ENCODE peak calls at places on chromosome 9, in ten cellular contexts. One of them, this sample, is unnamed.

GRCh38 chr9:127051881-127052595 is 70.4 kb downstream of the ANGPTL2 start:
- DNase-seq in keratinocyte: no peak
- DNase-seq in H9: no peak
- DNase-seq in GM12878: no peak
- DNase-seq in PC-9: no peak
- DNase-seq in fibroblast of lung: no peak
- DNase-seq in PC-3: no peak
- DNase-seq in MM.1S: no peak
- DNase-seq in A549: no peak
- DNase-seq in hepatocyte: no peak
- DNase-seq in this sample: no peak

GRCh38 chr9:36023260-36024048 is 13.3 kb upstream of the RECK start:
- DNase-seq in fibroblast of lung: peak; percentile 81
- DNase-seq in H9: peak; percentile 79
- DNase-seq in PC-3: peak; percentile 75
- DNase-seq in GM12878: peak; percentile 15
- DNase-seq in keratinocyte: no peak
- DNase-seq in hepatocyte: peak; percentile 82
- DNase-seq in PC-9: peak; percentile 56
- DNase-seq in A549: peak; percentile 60
- DNase-seq in MM.1S: peak; percentile 78
- DNase-seq in this sample: peak; percentile 87

GRCh38 chr9:69339620-69340019 is 14.6 kb downstream of the ENTREP1 start:
- DNase-seq in MM.1S: no peak
- DNase-seq in PC-9: no peak
- DNase-seq in fibroblast of lung: no peak
- DNase-seq in hepatocyte: no peak
- DNase-seq in PC-3: no peak
- DNase-seq in GM12878: no peak
- DNase-seq in H9: no peak
- DNase-seq in keratinocyte: no peak
- DNase-seq in A549: no peak
- DNase-seq in this sample: peak; percentile 17

GRCh38 chr9:36517131-36517530 is 55.6 kb upstream of the MELK start:
- DNase-seq in PC-9: no peak
- DNase-seq in A549: no peak
- DNase-seq in MM.1S: no peak
- DNase-seq in GM12878: no peak
- DNase-seq in keratinocyte: no peak
- DNase-seq in fibroblast of lung: no peak
- DNase-seq in hepatocyte: no peak
- DNase-seq in PC-3: no peak
- DNase-seq in H9: no peak
- DNase-seq in this sample: no peak

GRCh38 chr9:19057033-19057432 is 7.8 kb downstream of the RRAGA start:
- DNase-seq in MM.1S: no peak
- DNase-seq in H9: no peak
- DNase-seq in hepatocyte: no peak
- DNase-seq in A549: no peak
- DNase-seq in GM12878: no peak
- DNase-seq in PC-9: no peak
- DNase-seq in keratinocyte: no peak
- DNase-seq in fibroblast of lung: no peak
- DNase-seq in PC-3: no peak
- DNase-seq in this sample: no peak

GRCh38 chr9:37897665-37898064 is 6.3 kb downstream of the SLC25A51 start:
- DNase-seq in PC-3: no peak
- DNase-seq in PC-9: no peak
- DNase-seq in hepatocyte: no peak
- DNase-seq in keratinocyte: no peak
- DNase-seq in fibroblast of lung: no peak
- DNase-seq in H9: no peak
- DNase-seq in MM.1S: no peak
- DNase-seq in GM12878: no peak
- DNase-seq in A549: no peak
- DNase-seq in this sample: no peak

GRCh38 chr9:112569186-112569585 is 82.6 kb downstream of the KIAA1958 start:
- DNase-seq in keratinocyte: no peak
- DNase-seq in H9: no peak
- DNase-seq in PC-9: no peak
- DNase-seq in PC-3: no peak
- DNase-seq in GM12878: no peak
- DNase-seq in hepatocyte: no peak
- DNase-seq in fibroblast of lung: peak; percentile 84
- DNase-seq in A549: no peak
- DNase-seq in MM.1S: no peak
- DNase-seq in this sample: no peak

GRCh38 chr9:105698348-105698747 is 4.0 kb downstream of the TMEM38B start:
- DNase-seq in MM.1S: no peak
- DNase-seq in hepatocyte: no peak
- DNase-seq in PC-9: no peak
- DNase-seq in H9: no peak
- DNase-seq in keratinocyte: no peak
- DNase-seq in GM12878: no peak
- DNase-seq in A549: no peak
- DNase-seq in PC-3: no peak
- DNase-seq in fibroblast of lung: no peak
- DNase-seq in this sample: no peak

GRCh38 chr9:76176176-76176575 is 218.1 kb downstream of the RFK start:
- DNase-seq in PC-3: no peak
- DNase-seq in A549: no peak
- DNase-seq in fibroblast of lung: no peak
- DNase-seq in H9: no peak
- DNase-seq in keratinocyte: no peak
- DNase-seq in hepatocyte: no peak
- DNase-seq in MM.1S: no peak
- DNase-seq in PC-9: no peak
- DNase-seq in GM12878: no peak
- DNase-seq in this sample: no peak

GRCh38 chr9:76181781-76182180 is 212.4 kb downstream of the RFK start:
- DNase-seq in hepatocyte: no peak
- DNase-seq in fibroblast of lung: no peak
- DNase-seq in PC-3: no peak
- DNase-seq in H9: no peak
- DNase-seq in keratinocyte: no peak
- DNase-seq in GM12878: no peak
- DNase-seq in A549: no peak
- DNase-seq in MM.1S: no peak
- DNase-seq in PC-9: no peak
- DNase-seq in this sample: no peak

GRCh38 chr9:76177924-76178323 is 216.3 kb downstream of the RFK start:
- DNase-seq in H9: no peak
- DNase-seq in hepatocyte: no peak
- DNase-seq in fibroblast of lung: no peak
- DNase-seq in PC-9: no peak
- DNase-seq in GM12878: no peak
- DNase-seq in keratinocyte: no peak
- DNase-seq in MM.1S: no peak
- DNase-seq in A549: no peak
- DNase-seq in PC-3: no peak
- DNase-seq in this sample: no peak

GRCh38 chr9:76181020-76181641 is 213.1 kb downstream of the RFK start:
- DNase-seq in hepatocyte: peak; percentile 34
- DNase-seq in MM.1S: peak; percentile 39
- DNase-seq in fibroblast of lung: peak; percentile 21
- DNase-seq in PC-3: peak; percentile 1
- DNase-seq in H9: no peak
- DNase-seq in A549: peak; percentile 12
- DNase-seq in keratinocyte: peak; percentile 72
- DNase-seq in GM12878: no peak
- DNase-seq in PC-9: peak; percentile 62
- DNase-seq in this sample: no peak

DNA sequence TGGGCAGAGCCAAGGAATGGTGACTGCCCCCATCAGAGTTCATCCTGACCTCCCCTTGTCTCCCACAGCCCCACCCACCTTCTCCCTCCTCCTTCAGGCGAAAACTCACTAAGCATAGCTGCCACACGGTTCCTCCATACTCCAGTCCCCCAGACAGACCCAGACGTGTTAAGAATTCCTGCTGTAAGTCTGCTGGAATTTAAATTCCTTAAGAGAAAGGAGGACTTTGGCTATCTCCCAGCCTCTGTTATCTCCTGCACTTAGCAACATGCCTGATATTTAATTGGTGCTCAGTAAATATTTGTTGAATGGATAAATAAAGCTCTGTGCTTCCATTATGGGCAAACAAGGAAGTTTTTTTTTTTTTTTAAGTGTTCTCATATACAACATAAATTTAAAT is 213.7 kb downstream of the RFK start:
- DNase-seq in MM.1S: no peak
- DNase-seq in H9: no peak
- DNase-seq in hepatocyte: peak; percentile 56
- DNase-seq in PC-3: no peak
- DNase-seq in keratinocyte: peak; percentile 23
- DNase-seq in A549: no peak
- DNase-seq in fibroblast of lung: no peak
- DNase-seq in PC-9: peak; percentile 57
- DNase-seq in GM12878: no peak
- DNase-seq in this sample: peak; percentile 14
- TF ChIP-seq CTCF in MM.1S: no peak
- TF ChIP-seq CTCF in H9: no peak
- TF ChIP-seq CTCF in hepatocyte: no peak
- TF ChIP-seq CTCF in PC-3: no peak
- TF ChIP-seq CTCF in keratinocyte: peak; percentile 2
- TF ChIP-seq CTCF in A549: no peak
- TF ChIP-seq CTCF in fibroblast of lung: no peak
- TF ChIP-seq CTCF in PC-9: no peak
- TF ChIP-seq CTCF in GM12878: no peak
- TF ChIP-seq CTCF in this sample: no peak

DNA sequence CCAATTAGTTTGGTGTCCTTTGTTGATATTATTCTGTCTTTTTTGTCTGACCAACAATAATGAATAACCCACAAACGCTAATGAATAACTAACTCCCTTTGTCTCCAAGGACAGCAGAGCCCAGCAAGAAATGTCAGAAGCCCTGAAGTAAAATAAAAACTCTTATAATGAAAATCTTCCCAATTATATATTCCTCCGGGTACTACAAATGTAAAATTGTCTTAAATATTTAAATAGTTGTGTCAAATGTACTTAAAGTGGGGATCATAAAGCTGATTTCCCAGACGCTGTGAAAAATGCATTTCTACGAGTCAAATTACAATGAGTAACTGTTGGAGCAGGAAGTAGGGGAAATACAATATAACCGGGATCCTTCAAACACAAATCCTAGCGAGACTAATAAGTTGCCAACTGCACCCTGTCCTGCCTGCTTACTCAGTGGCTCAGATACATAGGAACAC is 22.3 kb downstream of the GLIS3 start:
- DNase-seq in A549: peak; percentile 50
- DNase-seq in PC-9: no peak
- DNase-seq in hepatocyte: no peak
- DNase-seq in keratinocyte: no peak
- DNase-seq in PC-3: no peak
- DNase-seq in H9: no peak
- DNase-seq in fibroblast of lung: no peak
- DNase-seq in MM.1S: no peak
- DNase-seq in GM12878: no peak
- DNase-seq in this sample: peak; percentile 18
- H3K4me2 ChIP-seq in A549: peak overlapping the region; percentile 69
- H3K4me2 ChIP-seq in PC-9: no peak overlapping the region
- H3K4me2 ChIP-seq in hepatocyte: peak overlapping the region; percentile 54
- H3K4me2 ChIP-seq in keratinocyte: no peak overlapping the region
- H3K4me2 ChIP-seq in PC-3: no peak overlapping the region
- H3K4me2 ChIP-seq in H9: no peak overlapping the region
- H3K4me2 ChIP-seq in fibroblast of lung: no peak overlapping the region
- H3K4me2 ChIP-seq in MM.1S: no peak overlapping the region
- H3K4me2 ChIP-seq in GM12878: no peak overlapping the region
- H3K4me2 ChIP-seq in this sample: no peak overlapping the region

GRCh38 chr9:106886111-106887046 is 23.4 kb downstream of the ZNF462 start:
- DNase-seq in MM.1S: no peak
- DNase-seq in hepatocyte: no peak
- DNase-seq in GM12878: no peak
- DNase-seq in PC-9: no peak
- DNase-seq in A549: no peak
- DNase-seq in PC-3: no peak
- DNase-seq in fibroblast of lung: no peak
- DNase-seq in H9: no peak
- DNase-seq in keratinocyte: peak; percentile 76
- DNase-seq in this sample: no peak

GRCh38 chr9:106885451-106885850 is 22.5 kb downstream of the ZNF462 start:
- DNase-seq in H9: no peak
- DNase-seq in PC-9: no peak
- DNase-seq in PC-3: peak; percentile 70
- DNase-seq in A549: peak; percentile 29
- DNase-seq in fibroblast of lung: peak; percentile 85
- DNase-seq in hepatocyte: peak; percentile 31
- DNase-seq in keratinocyte: peak; percentile 87
- DNase-seq in MM.1S: no peak
- DNase-seq in GM12878: no peak
- DNase-seq in this sample: no peak

GRCh38 chr9:106880863-106881262 is 17.9 kb downstream of the ZNF462 start:
- DNase-seq in PC-9: no peak
- DNase-seq in hepatocyte: no peak
- DNase-seq in MM.1S: no peak
- DNase-seq in PC-3: peak; percentile 41
- DNase-seq in fibroblast of lung: peak; percentile 86
- DNase-seq in A549: no peak
- DNase-seq in keratinocyte: no peak
- DNase-seq in H9: no peak
- DNase-seq in GM12878: no peak
- DNase-seq in this sample: no peak

GRCh38 chr9:106883030-106883429 is 20.1 kb downstream of the ZNF462 start:
- DNase-seq in PC-9: no peak
- DNase-seq in MM.1S: no peak
- DNase-seq in GM12878: no peak
- DNase-seq in keratinocyte: no peak
- DNase-seq in H9: no peak
- DNase-seq in hepatocyte: no peak
- DNase-seq in A549: no peak
- DNase-seq in PC-3: no peak
- DNase-seq in fibroblast of lung: no peak
- DNase-seq in this sample: no peak

DNA sequence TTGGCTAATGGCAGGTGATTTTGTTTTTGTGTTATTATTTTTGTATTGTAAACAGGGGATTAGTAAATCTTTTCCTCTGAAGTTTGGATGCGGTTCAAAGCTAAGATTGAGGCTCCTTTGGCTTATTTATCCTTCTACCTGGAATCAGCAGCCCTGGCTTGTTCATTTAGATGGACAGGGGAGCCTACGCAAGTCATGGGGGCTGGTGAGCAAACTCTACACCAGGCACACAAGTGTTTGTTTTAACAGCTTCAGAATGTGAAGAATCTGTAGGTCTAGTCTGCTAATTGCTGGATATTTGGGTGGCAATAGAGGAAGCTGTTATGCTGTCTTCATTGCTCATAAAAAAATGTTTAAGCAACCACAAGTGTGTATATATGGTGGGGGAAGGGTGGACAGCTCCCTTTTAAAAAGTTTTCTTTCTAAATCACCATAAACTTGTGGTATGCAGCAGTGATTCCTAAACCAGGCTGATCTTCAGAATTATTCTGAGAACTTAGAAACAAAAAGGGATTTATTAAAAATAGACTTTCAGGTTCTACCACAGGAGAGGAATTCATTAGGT is 20.7 kb downstream of the ZNF462 start:
- DNase-seq in MM.1S: no peak
- DNase-seq in fibroblast of lung: peak; percentile 59
- DNase-seq in H9: no peak
- DNase-seq in PC-3: peak; percentile 40
- DNase-seq in hepatocyte: no peak
- DNase-seq in GM12878: no peak
- DNase-seq in PC-9: no peak
- DNase-seq in A549: no peak
- DNase-seq in keratinocyte: no peak
- DNase-seq in this sample: no peak
- H3K4me1 ChIP-seq in MM.1S: no peaks in the 10 kb centered on the region
- H3K4me1 ChIP-seq in fibroblast of lung: peaks cover 26% of the 10 kb centered on the region
- H3K4me1 ChIP-seq in H9: peaks cover 34% of the 10 kb centered on the region
- H3K4me1 ChIP-seq in PC-3: peaks cover 40% of the 10 kb centered on the region
- H3K4me1 ChIP-seq in hepatocyte: peaks cover 43% of the 10 kb centered on the region
- H3K4me1 ChIP-seq in GM12878: no peaks in the 10 kb centered on the region
- H3K4me1 ChIP-seq in PC-9: peaks cover 10% of the 10 kb centered on the region
- H3K4me1 ChIP-seq in A549: peaks cover 59% of the 10 kb centered on the region
- H3K4me1 ChIP-seq in keratinocyte: peaks cover 80% of the 10 kb centered on the region
- H3K4me1 ChIP-seq in this sample: peaks cover 68% of the 10 kb centered on the region

GRCh38 chr9:129619787-129620668 is 873 bp downstream of the C9orf50 start:
- DNase-seq in keratinocyte: no peak
- DNase-seq in hepatocyte: peak; percentile 78
- DNase-seq in fibroblast of lung: no peak
- DNase-seq in GM12878: no peak
- DNase-seq in PC-3: no peak
- DNase-seq in PC-9: peak; percentile 37
- DNase-seq in MM.1S: no peak
- DNase-seq in A549: peak; percentile 54
- DNase-seq in H9: peak; percentile 57
- DNase-seq in this sample: peak; percentile 69
- TF ChIP-seq CTCF in keratinocyte: peak; percentile 41
- TF ChIP-seq CTCF in hepatocyte: peak; percentile 36
- TF ChIP-seq CTCF in fibroblast of lung: peak; percentile 24
- TF ChIP-seq CTCF in GM12878: no peak
- TF ChIP-seq CTCF in PC-3: no peak
- TF ChIP-seq CTCF in PC-9: no peak
- TF ChIP-seq CTCF in MM.1S: no peak
- TF ChIP-seq CTCF in A549: peak; percentile 45
- TF ChIP-seq CTCF in H9: peak; percentile 40
- TF ChIP-seq CTCF in this sample: no peak